ENCODE peak calls at places on chromosomes 5 and 9, in eight cellular contexts. S, G, F, N, W, U, Z and I are unnamed samples.

GRCh38 chr9:72615931-72616330 is 94.5 kb downstream of the TMC1 start:
- DNase-seq in S (no peak), G (no peak), F (no peak), N (no peak), W (no peak), U (no peak), Z (no peak), I (no peak)

GRCh38 chr9:134568756-134569155 is 72.8 kb upstream of the COL5A1 start:
- DNase-seq in S (no peak), G (no peak), F (no peak), N (no peak), W (no peak), U (no peak), Z (no peak), I (no peak)

GRCh38 chr9:127380479-127380878 is 16.5 kb upstream of the SLC2A8 start:
- DNase-seq in S (no peak), G (no peak), F (no peak), N (no peak), W (no peak), U (no peak), Z (no peak), I (no peak)

GRCh38 chr9:131410051-131410491 is 16.2 kb downstream of the PRRC2B start:
- DNase-seq in S (no peak), G (no peak), F (no peak), N (no peak), W (no peak), U (no peak), Z (no peak), I (no peak)

GRCh38 chr5:96509721-96510383 is 76.8 kb upstream of the PCSK1 start:
- DNase-seq in S (no peak), G (no peak), F (no peak), N (no peak), W (no peak), U (no peak), Z (no peak), I (no peak)

GRCh38 chr5:169408166-169408565 is 107.2 kb upstream of the SLIT3 start:
- DNase-seq in S (no peak), G (no peak), F (no peak), N (no peak), W (no peak), U (no peak), Z (no peak), I (no peak)

GRCh38 chr9:90020277-90020871 is 415.6 kb downstream of the GADD45G start:
- DNase-seq in S (no peak), G (no peak), F (no peak), N (no peak), W (no peak), U (no peak), Z (no peak), I (no peak)

GRCh38 chr9:15400281-15400941 is 22.3 kb upstream of the SNAPC3 start:
- DNase-seq in S (no peak), G (no peak), F (no peak), N (no peak), W (no peak), U (no peak), Z (no peak), I (peak; percentile 14)

GRCh38 chr5:39775458-39776365 is 350.9 kb upstream of the DAB2 start:
- DNase-seq in S (no peak), G (no peak), F (no peak), N (no peak), W (no peak), U (no peak), Z (no peak), I (no peak)

GRCh38 chr9:89477395-89477794 is 20.5 kb downstream of the SEMA4D start:
- DNase-seq in S (peak; percentile 25), G (no peak), F (no peak), N (no peak), W (no peak), U (no peak), Z (no peak), I (no peak)

GRCh38 chr9:129575818-129576217 is 45.1 kb downstream of the C9orf50 start:
- DNase-seq in S (no peak), G (no peak), F (no peak), N (no peak), W (no peak), U (no peak), Z (no peak), I (no peak)

GRCh38 chr9:3027260-3027659 is 183.4 kb upstream of the PUM3 start:
- DNase-seq in S (no peak), G (no peak), F (no peak), N (no peak), W (no peak), U (no peak), Z (no peak), I (no peak)

GRCh38 chr5:31859096-31859495 is 220.2 kb downstream of the PDZD2 start:
- DNase-seq in S (no peak), G (no peak), F (no peak), N (no peak), W (no peak), U (no peak), Z (no peak), I (no peak)

GRCh38 chr9:131187957-131188356 is 62.6 kb downstream of the NUP214 start:
- DNase-seq in S (no peak), G (no peak), F (no peak), N (no peak), W (no peak), U (no peak), Z (no peak), I (no peak)

DNA sequence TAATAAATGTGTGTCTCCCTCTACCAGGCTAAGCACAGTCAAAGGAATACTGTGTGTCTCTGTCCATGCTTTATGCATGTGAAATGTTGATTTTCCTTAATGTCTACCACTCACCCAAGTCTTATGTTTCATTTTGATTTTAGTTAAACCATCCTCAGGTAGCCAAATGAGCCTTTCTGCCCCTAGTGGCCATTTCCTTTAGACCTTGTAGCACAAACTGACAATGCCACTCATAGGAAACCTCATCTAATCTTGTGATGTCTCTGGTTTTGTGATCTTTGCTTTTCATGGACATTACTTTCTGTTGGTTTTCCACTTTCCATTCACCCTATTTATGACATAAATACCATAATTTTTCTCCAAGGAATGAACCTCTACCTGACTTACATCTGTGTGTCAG is 820.8 kb downstream of the MAT2B start:
- DNase-seq in S (no peak), G (no peak), F (no peak), N (no peak), W (no peak), U (no peak), Z (no peak), I (no peak)
- TF ChIP-seq CTCF in S (no peak), G (no peak), F (no peak), N (no peak), W (no peak), U (no peak), Z (no peak), I (no peak)

DNA sequence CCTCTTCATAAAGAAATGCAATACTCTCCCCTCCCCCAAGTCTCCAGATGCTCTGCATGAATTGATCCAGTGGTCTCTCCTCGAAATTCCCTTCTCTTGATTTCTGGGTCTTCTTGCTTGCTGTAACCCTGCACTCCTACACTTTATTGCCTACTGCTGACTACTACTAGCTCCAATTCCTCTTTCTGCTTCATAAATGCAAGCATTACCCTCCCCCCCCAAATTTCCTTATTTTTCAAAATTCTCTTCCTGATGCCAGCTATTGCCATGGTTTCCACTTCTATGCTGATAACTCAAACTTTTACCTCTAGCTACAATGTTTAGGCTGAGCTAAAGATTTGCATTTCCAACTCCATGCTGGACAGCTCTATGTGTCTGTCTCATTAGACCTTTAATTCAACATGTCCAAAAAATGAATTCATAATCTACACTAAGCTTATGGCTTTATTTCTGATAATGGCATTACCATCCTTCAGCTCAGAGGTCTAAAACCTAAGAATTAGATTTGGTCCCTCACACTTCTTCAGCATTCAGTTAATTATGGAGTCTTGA is 1.4 kb downstream of the ZBTB26 start:
- DNase-seq in S (no peak), G (no peak), F (no peak), N (no peak), W (no peak), U (no peak), Z (no peak), I (no peak)
- H3K4me3 ChIP-seq in S (no peak overlapping the region), G (no peak overlapping the region), F (no peak overlapping the region), N (no peak overlapping the region), W (peak overlapping the region; percentile 85), U (no peak overlapping the region), Z (no peak overlapping the region), I (no peak overlapping the region)

GRCh38 chr5:38554860-38555259 is 1.6 kb downstream of the LIFR start:
- DNase-seq in S (no peak), G (no peak), F (no peak), N (no peak), W (no peak), U (no peak), Z (no peak), I (no peak)

GRCh38 chr5:38556599-38557308 is at the start of gene LIFR:
- DNase-seq in S (peak; percentile 90), G (peak; percentile 79), F (no peak), N (peak; percentile 88), W (peak; percentile 39), U (peak; percentile 84), Z (peak; percentile 61), I (peak; percentile 61)

GRCh38 chr5:38555354-38556114 is 912 bp downstream of the LIFR start:
- DNase-seq in S (no peak), G (no peak), F (no peak), N (no peak), W (no peak), U (no peak), Z (no peak), I (no peak)

GRCh38 chr5:38557309-38557710 is 864 bp upstream of the LIFR start:
- DNase-seq in S (no peak), G (peak; percentile 27), F (no peak), N (no peak), W (no peak), U (peak; percentile 63), Z (no peak), I (peak; percentile 26)

DNA sequence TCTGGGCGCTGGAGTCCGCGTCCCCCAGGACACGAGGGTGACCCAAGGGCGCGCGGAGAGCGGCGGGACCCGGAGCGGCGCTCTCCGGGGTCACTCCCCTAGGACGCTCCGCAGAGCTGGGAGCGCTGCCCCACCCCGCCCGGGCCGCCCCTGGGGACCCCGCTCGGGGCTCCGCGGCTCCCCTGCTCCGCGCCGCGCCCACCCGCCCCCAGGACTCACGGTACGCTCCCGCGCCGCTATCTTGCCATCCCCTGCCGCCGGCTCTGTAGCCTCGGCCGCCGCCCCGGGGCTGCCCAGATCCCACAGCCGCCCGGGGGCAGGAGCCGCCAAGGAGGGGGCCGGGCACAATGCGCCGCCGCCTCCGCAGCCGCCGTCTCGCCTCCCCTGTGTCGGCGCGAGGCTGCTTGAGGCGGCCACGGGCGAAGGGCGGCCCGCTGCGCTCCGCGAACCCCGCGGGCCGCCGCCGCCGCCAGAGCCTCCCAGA is 289 bp downstream of the LIFR start:
- DNase-seq in S (no peak), G (no peak), F (no peak), N (no peak), W (no peak), U (no peak), Z (no peak), I (no peak)
- TF ChIP-seq POLR2A in S (no peak), G (peak; percentile 16), F (peak; percentile 56), N (peak; percentile 66), W (no peak), U (no peak), Z (peak; percentile 69), I (no peak)

DNA sequence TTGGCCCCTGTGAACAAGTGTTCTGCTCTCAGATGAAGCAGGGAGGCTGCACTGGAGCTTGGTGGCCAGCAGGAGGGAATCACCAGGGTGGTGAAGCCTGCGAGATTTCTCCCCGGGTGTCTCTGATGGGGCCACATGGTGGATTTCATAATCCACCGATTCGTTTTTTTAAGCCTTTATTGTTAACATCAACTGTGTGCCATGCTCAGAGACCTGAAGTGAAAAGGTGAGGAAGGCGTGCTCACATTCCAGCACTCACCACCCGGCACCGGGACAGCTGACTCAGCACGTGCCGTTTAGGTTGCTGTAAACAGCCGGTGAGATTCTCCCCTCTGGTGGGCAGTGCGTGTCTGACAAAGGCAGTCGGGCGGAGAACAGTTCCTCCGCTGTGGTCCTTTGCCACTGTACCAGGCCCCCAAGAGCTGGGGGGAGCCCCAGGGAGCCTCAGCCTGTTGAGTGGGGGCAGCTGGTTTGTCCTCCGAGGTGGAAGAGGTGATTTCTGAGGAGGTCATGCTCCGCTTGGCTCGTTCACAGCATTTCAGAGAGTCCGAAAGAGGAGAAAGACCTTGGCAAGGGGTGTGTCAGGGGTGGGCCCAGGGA is 12.7 kb upstream of the AHRR start:
- DNase-seq in S (no peak), G (no peak), F (no peak), N (peak; percentile 11), W (no peak), U (no peak), Z (no peak), I (peak; percentile 87)
- TF ChIP-seq CTCF in S (no peak), G (no peak), F (no peak), N (no peak), W (no peak), U (no peak), Z (no peak), I (no peak)